ENCODE peak calls at places on chromosomes 16 and 17, in eight cellular contexts. One of them, this sample, is unnamed.
A peak's percentile ranks its signal among the peaks of the same experiment; 100 is the strongest.

GRCh38 chr16:56202036-56202435 is 10.7 kb downstream of the GNAO1 start:
- DNase-seq in fibroblast of the conjunctiva: no peak
- DNase-seq in NCI-H1105 treated with DMSO at 0.1 percent for 48 hours: peak; percentile 23
- DNase-seq in NCI-H2081: no peak
- DNase-seq in astrocyte of the hippocampus: peak; percentile 65
- DNase-seq in effector CD4-positive, alpha-beta T cell: peak; percentile 9
- DNase-seq in BJ: no peak
- DNase-seq in NCI-H1092: no peak
- DNase-seq in this sample: no peak

GRCh38 chr16:73289232-73289631 is 241.3 kb upstream of the ZFHX3 start:
- DNase-seq in fibroblast of the conjunctiva: no peak
- DNase-seq in NCI-H1105 treated with DMSO at 0.1 percent for 48 hours: no peak
- DNase-seq in NCI-H2081: no peak
- DNase-seq in astrocyte of the hippocampus: no peak
- DNase-seq in effector CD4-positive, alpha-beta T cell: no peak
- DNase-seq in BJ: no peak
- DNase-seq in NCI-H1092: no peak
- DNase-seq in this sample: no peak

GRCh38 chr17:21352981-21353265 is 23.2 kb upstream of the KCNJ12 start:
- DNase-seq in fibroblast of the conjunctiva: no peak
- DNase-seq in NCI-H1105 treated with DMSO at 0.1 percent for 48 hours: no peak
- DNase-seq in NCI-H2081: no peak
- DNase-seq in astrocyte of the hippocampus: no peak
- DNase-seq in effector CD4-positive, alpha-beta T cell: no peak
- DNase-seq in BJ: no peak
- DNase-seq in NCI-H1092: no peak
- DNase-seq in this sample: no peak

GRCh38 chr17:44280383-44280782 is 12.4 kb upstream of the SLC4A1 start:
- DNase-seq in fibroblast of the conjunctiva: no peak
- DNase-seq in NCI-H1105 treated with DMSO at 0.1 percent for 48 hours: no peak
- DNase-seq in NCI-H2081: no peak
- DNase-seq in astrocyte of the hippocampus: no peak
- DNase-seq in effector CD4-positive, alpha-beta T cell: no peak
- DNase-seq in BJ: no peak
- DNase-seq in NCI-H1092: no peak
- DNase-seq in this sample: no peak

GRCh38 chr17:81412490-81413093 is 17.3 kb downstream of the BAHCC1 start:
- DNase-seq in fibroblast of the conjunctiva: no peak
- DNase-seq in NCI-H1105 treated with DMSO at 0.1 percent for 48 hours: no peak
- DNase-seq in NCI-H2081: no peak
- DNase-seq in astrocyte of the hippocampus: peak; percentile 31
- DNase-seq in effector CD4-positive, alpha-beta T cell: no peak
- DNase-seq in BJ: no peak
- DNase-seq in NCI-H1092: no peak
- DNase-seq in this sample: no peak

GRCh38 chr16:55021595-55022475 is 91.2 kb downstream of the IRX5 start:
- DNase-seq in fibroblast of the conjunctiva: no peak
- DNase-seq in NCI-H1105 treated with DMSO at 0.1 percent for 48 hours: no peak
- DNase-seq in NCI-H2081: no peak
- DNase-seq in astrocyte of the hippocampus: no peak
- DNase-seq in effector CD4-positive, alpha-beta T cell: no peak
- DNase-seq in BJ: no peak
- DNase-seq in NCI-H1092: no peak
- DNase-seq in this sample: peak; percentile 55

GRCh38 chr17:55726440-55726839 is 3.8 kb upstream of the TMEM100 start:
- DNase-seq in fibroblast of the conjunctiva: peak; percentile 99
- DNase-seq in NCI-H1105 treated with DMSO at 0.1 percent for 48 hours: peak; percentile 27
- DNase-seq in NCI-H2081: peak; percentile 59
- DNase-seq in astrocyte of the hippocampus: peak; percentile 93
- DNase-seq in effector CD4-positive, alpha-beta T cell: no peak
- DNase-seq in BJ: peak; percentile 75
- DNase-seq in NCI-H1092: peak; percentile 94
- DNase-seq in this sample: no peak

GRCh38 chr17:29569245-29569950 is 897 bp downstream of the TP53I13 start:
- DNase-seq in fibroblast of the conjunctiva: no peak
- DNase-seq in NCI-H1105 treated with DMSO at 0.1 percent for 48 hours: no peak
- DNase-seq in NCI-H2081: no peak
- DNase-seq in astrocyte of the hippocampus: no peak
- DNase-seq in effector CD4-positive, alpha-beta T cell: no peak
- DNase-seq in BJ: no peak
- DNase-seq in NCI-H1092: no peak
- DNase-seq in this sample: no peak

GRCh38 chr17:57092779-57093178 is 7.7 kb downstream of the AKAP1 start:
- DNase-seq in fibroblast of the conjunctiva: peak; percentile 34
- DNase-seq in NCI-H1105 treated with DMSO at 0.1 percent for 48 hours: no peak
- DNase-seq in NCI-H2081: no peak
- DNase-seq in astrocyte of the hippocampus: no peak
- DNase-seq in effector CD4-positive, alpha-beta T cell: no peak
- DNase-seq in BJ: no peak
- DNase-seq in NCI-H1092: no peak
- DNase-seq in this sample: no peak

GRCh38 chr17:13171790-13172189 is 154.0 kb upstream of the ELAC2 start:
- DNase-seq in fibroblast of the conjunctiva: no peak
- DNase-seq in NCI-H1105 treated with DMSO at 0.1 percent for 48 hours: no peak
- DNase-seq in NCI-H2081: no peak
- DNase-seq in astrocyte of the hippocampus: no peak
- DNase-seq in effector CD4-positive, alpha-beta T cell: no peak
- DNase-seq in BJ: no peak
- DNase-seq in NCI-H1092: no peak
- DNase-seq in this sample: no peak

GRCh38 chr16:19599968-19600716 is 44.6 kb downstream of the VPS35L start:
- DNase-seq in fibroblast of the conjunctiva: no peak
- DNase-seq in NCI-H1105 treated with DMSO at 0.1 percent for 48 hours: no peak
- DNase-seq in NCI-H2081: no peak
- DNase-seq in astrocyte of the hippocampus: no peak
- DNase-seq in effector CD4-positive, alpha-beta T cell: no peak
- DNase-seq in BJ: no peak
- DNase-seq in NCI-H1092: no peak
- DNase-seq in this sample: no peak

This sample was measured in HAP-1.